ENCODE peak calls at places on chromosomes 13 and 19, in nine cellular contexts. Z, E, J, C, V, K, R, U and Y are unnamed samples.
A peak's percentile ranks its signal among the peaks of the same experiment; 100 is the strongest.

GRCh38 chr19:4089400-4089908 is 22.8 kb upstream of the ZBTB7A start:
- DNase-seq in C (peak; percentile 39), Z (no peak), E (no peak), K (no peak), U (no peak), J (no peak), R (no peak), V (peak; percentile 48), Y (no peak)

GRCh38 chr19:19064811-19065745 is 1.3 kb downstream of the SLC25A42 start:
- DNase-seq in C (peak; percentile 36), Z (no peak), R (no peak), K (no peak), J (no peak), U (no peak), E (peak; percentile 56), V (no peak), Y (no peak)

GRCh38 chr19:18792661-18793060 is 1.6 kb upstream of the COMP start:
- DNase-seq in J (no peak), V (no peak), C (no peak), Z (no peak), U (no peak), K (no peak), R (no peak), E (no peak), Y (no peak)

GRCh38 chr19:45852145-45852750 is 10.7 kb downstream of the SYMPK start:
- DNase-seq in C (no peak), J (no peak), E (no peak), K (no peak), U (no peak), Z (no peak), R (no peak), V (no peak), Y (no peak)

GRCh38 chr19:10114651-10115391 is 3.3 kb downstream of the P2RY11 start:
- DNase-seq in J (no peak), E (peak; percentile 43), R (no peak), Z (no peak), U (no peak), C (no peak), K (no peak), V (no peak), Y (no peak)

GRCh38 chr13:46905249-46905648 is 8.4 kb upstream of the HTR2A start:
- DNase-seq in K (peak; percentile 33), E (no peak), Z (no peak), C (no peak), R (no peak), U (no peak), J (no peak), V (no peak), Y (no peak)

GRCh38 chr19:34145741-34146202 is 26.5 kb upstream of the LSM14A start:
- DNase-seq in C (peak; percentile 38), E (peak; percentile 74), R (no peak), U (no peak), J (no peak), Z (no peak), K (peak; percentile 30), V (peak; percentile 46), Y (peak; percentile 39)

GRCh38 chr19:19490247-19490968 is 24.9 kb downstream of the TSSK6 start:
- DNase-seq in R (peak; percentile 73), K (peak; percentile 60), J (peak; percentile 50), C (peak; percentile 83), Z (peak; percentile 91), E (peak; percentile 83), U (no peak), V (peak; percentile 85), Y (peak; percentile 78)

GRCh38 chr13:53001871-53002270 is 26.7 kb upstream of the OLFM4 start:
- DNase-seq in R (no peak), Z (no peak), C (no peak), U (no peak), J (no peak), V (no peak), K (no peak), E (no peak), Y (no peak)

GRCh38 chr19:4584670-4585460 is 25.4 kb upstream of the SEMA6B start:
- DNase-seq in R (no peak), J (no peak), V (no peak), K (no peak), U (no peak), Z (no peak), C (no peak), E (peak; percentile 79), Y (no peak)

GRCh38 chr13:76387561-76387960 is 498.6 kb downstream of the KCTD12 start:
- DNase-seq in Z (no peak), C (no peak), K (no peak), V (no peak), E (no peak), J (no peak), U (no peak), R (no peak), Y (no peak)

GRCh38 chr13:35787937-35788336 is 311.4 kb upstream of the MAB21L1 start:
- DNase-seq in R (no peak), K (no peak), C (no peak), E (peak; percentile 36), V (no peak), U (no peak), J (no peak), Z (no peak), Y (no peak)

GRCh38 chr19:30645946-30646577 is 273.9 kb downstream of the ZNF536 start:
- DNase-seq in Z (peak; percentile 0), K (no peak), R (no peak), V (no peak), J (no peak), U (no peak), C (no peak), E (no peak), Y (no peak)

GRCh38 chr13:93455881-93456280 is 229.3 kb downstream of the GPC6 start:
- DNase-seq in J (no peak), K (no peak), V (no peak), E (no peak), U (no peak), C (no peak), Z (no peak), R (no peak), Y (no peak)

GRCh38 chr19:36579255-36579654 is 6.2 kb upstream of the ZNF529 start:
- DNase-seq in Z (no peak), C (no peak), J (no peak), V (no peak), R (no peak), K (no peak), E (no peak), U (no peak), Y (no peak)
- H3K9me3 ChIP-seq in Z (peaks cover 63% of the 10 kb centered on the region), C (peaks cover 51% of the 10 kb centered on the region), J (peaks cover 36% of the 10 kb centered on the region), V (no peaks in the 10 kb centered on the region), R (peaks cover 18% of the 10 kb centered on the region), K (peaks cover 15% of the 10 kb centered on the region), E (no peaks in the 10 kb centered on the region), U (no peaks in the 10 kb centered on the region), Y (peaks cover 30% of the 10 kb centered on the region)

GRCh38 chr19:11382898-11383705 is 1.0 kb downstream of the EPOR start:
- DNase-seq in C (peak; percentile 64), U (peak; percentile 67), K (no peak), E (peak; percentile 74), J (no peak), Z (peak; percentile 75), V (peak; percentile 45), R (no peak), Y (no peak)
- TF ChIP-seq CTCF in C (peak; percentile 71), U (peak; percentile 63), K (peak; percentile 83), E (peak; percentile 72), J (peak; percentile 40), Z (peak; percentile 44), V (peak; percentile 64), R (peak; percentile 86), Y (no peak)

GRCh38 chr19:47253970-47254369 is 2.4 kb upstream of the CCDC9 start:
- DNase-seq in K (no peak), U (no peak), J (no peak), C (no peak), V (no peak), R (no peak), E (no peak), Z (no peak), Y (no peak)
- H3K27ac ChIP-seq in K (peak overlapping the region; percentile 34), U (peak overlapping the region; percentile 82), J (no peak overlapping the region), C (no peak overlapping the region), V (no peak overlapping the region), R (no peak overlapping the region), E (peak overlapping the region; percentile 62), Z (no peak overlapping the region), Y (no peak overlapping the region)

GRCh38 chr19:50252887-50253268 is 49.5 kb downstream of the MYH14 start:
- DNase-seq in K (no peak), J (no peak), V (no peak), Z (no peak), U (no peak), E (no peak), R (no peak), C (no peak), Y (no peak)
- H3K9me3 ChIP-seq in K (peaks cover 49% of the 10 kb centered on the region), J (peaks cover 12% of the 10 kb centered on the region), V (no peaks in the 10 kb centered on the region), Z (peaks cover 12% of the 10 kb centered on the region), U (no peaks in the 10 kb centered on the region), E (no peaks in the 10 kb centered on the region), R (peaks cover 4% of the 10 kb centered on the region), C (no peaks in the 10 kb centered on the region), Y (peaks cover 15% of the 10 kb centered on the region)

GRCh38 chr13:57582032-57582431 is 49.5 kb upstream of the PCDH17 start:
- DNase-seq in Z (no peak), V (no peak), U (no peak), E (no peak), K (no peak), J (no peak), R (no peak), C (no peak), Y (no peak)
- TF ChIP-seq CTCF in Z (no peak), V (no peak), U (no peak), E (no peak), K (no peak), J (no peak), R (no peak), C (no peak), Y (no peak)

GRCh38 chr19:47065242-47065641 is 16.8 kb upstream of the TMEM160 start:
- DNase-seq in K (no peak), C (no peak), R (no peak), U (no peak), J (no peak), V (no peak), E (no peak), Z (no peak), Y (no peak)
- H3K27ac ChIP-seq in K (no peak overlapping the region), C (no peak overlapping the region), R (no peak overlapping the region), U (no peak overlapping the region), J (no peak overlapping the region), V (no peak overlapping the region), E (no peak overlapping the region), Z (no peak overlapping the region), Y (no peak overlapping the region)

DNA sequence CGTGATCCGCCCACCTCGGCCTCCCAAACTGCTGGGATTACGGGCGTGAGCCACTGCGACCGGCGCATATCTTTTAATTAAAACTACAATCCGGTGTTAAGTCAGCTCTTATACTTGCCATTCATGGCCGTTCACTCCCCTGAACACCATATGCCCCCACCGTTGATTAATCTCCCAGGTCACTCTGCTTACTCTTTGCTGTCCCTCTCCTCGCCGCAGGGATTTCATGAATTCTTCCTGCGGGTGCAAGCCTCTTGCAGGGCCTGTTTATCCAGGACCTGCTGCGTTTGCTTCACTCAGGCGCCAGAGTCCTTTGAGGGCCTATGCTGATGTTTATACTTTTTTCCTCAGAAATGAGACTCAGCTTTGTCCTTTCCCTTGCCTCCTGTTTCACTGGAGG is 996 bp downstream of the ERVV-2 start:
- DNase-seq in E (no peak), K (no peak), J (no peak), Z (no peak), C (no peak), R (no peak), V (no peak), U (no peak), Y (no peak)
- H3K9me3 ChIP-seq in E (no peaks in the 10 kb centered on the region), K (peaks cover 32% of the 10 kb centered on the region), J (peaks cover 11% of the 10 kb centered on the region), Z (peaks cover 8% of the 10 kb centered on the region), C (peaks cover 37% of the 10 kb centered on the region), R (peaks cover 7% of the 10 kb centered on the region), V (no peaks in the 10 kb centered on the region), U (peaks cover 4% of the 10 kb centered on the region), Y (peaks cover 38% of the 10 kb centered on the region)